ENCODE peak calls at places on chromosomes 11 and 22, in four cellular contexts. M is H1, C is K562, Y is HepG2. R is an unnamed sample.

GRCh38 chr11:105910095-105910715 is 111.8 kb downstream of the MSANTD4 start:
- DNase-seq in M (no peak), C (no peak), Y (no peak), R (no peak)

GRCh38 chr11:13215157-13215556 is 62.4 kb upstream of the BMAL1 start:
- DNase-seq in M (no peak), C (no peak), Y (no peak), R (peak)

GRCh38 chr11:128903248-128904041 is 12.3 kb downstream of the KCNJ5 start:
- DNase-seq in M (peak), C (no peak), Y (no peak), R (no peak)

GRCh38 chr11:17544181-17544622 is at the start of gene USH1C:
- DNase-seq in C (peak), M (peak), Y (no peak), R (peak)

GRCh38 chr11:101441747-101442146 is 142.1 kb downstream of the TRPC6 start:
- DNase-seq in C (no peak), M (no peak), Y (no peak), R (no peak)

GRCh38 chr22:29706493-29706892 is 13.3 kb upstream of the CABP7 start:
- DNase-seq in Y (no peak), M (no peak), C (no peak), R (no peak)

GRCh38 chr22:24178021-24178431 is 3.3 kb upstream of the SUSD2 start:
- DNase-seq in C (no peak), Y (no peak), M (no peak), R (no peak)

GRCh38 chr11:31445621-31446020 is 63.8 kb downstream of the IMMP1L start:
- DNase-seq in C (no peak), Y (no peak), M (no peak), R (no peak)

GRCh38 chr11:62245271-62245753 is 3.3 kb downstream of the SCGB1D2 start:
- DNase-seq in C (peak), Y (peak), M (peak), R (peak)

GRCh38 chr11:353315-353857 is 15.9 kb upstream of the B4GALNT4 start:
- DNase-seq in Y (peak), M (no peak), C (peak), R (peak)

GRCh38 chr22:20128902-20129746 is 2.5 kb upstream of the ZDHHC8 start:
- DNase-seq in Y (peak), C (peak), M (peak), R (no peak)

GRCh38 chr22:20973634-20974286 is 6.7 kb downstream of the AIFM3 start:
- DNase-seq in C (no peak), Y (no peak), M (no peak), R (no peak)

GRCh38 chr11:45052361-45052760 is 94.1 kb upstream of the PRDM11 start:
- DNase-seq in Y (no peak), M (no peak), C (no peak), R (no peak)

GRCh38 chr22:29801796-29802195 is 34.6 kb downstream of the UQCR10 start:
- DNase-seq in C (no peak), M (no peak), Y (no peak), R (no peak)

GRCh38 chr11:84909740-84910139 is 717.4 kb downstream of the DLG2 start:
- DNase-seq in M (no peak), Y (no peak), C (no peak), R (no peak)

GRCh38 chr11:58133329-58134076 is 8.2 kb upstream of the OR9I1 start:
- DNase-seq in C (no peak), Y (no peak), M (no peak), R (no peak)

GRCh38 chr11:12725863-12726666 is 51.8 kb downstream of the TEAD1 start:
- DNase-seq in Y (no peak), C (peak), M (peak), R (peak)

GRCh38 chr11:108931168-108931567 is 266.3 kb downstream of the DDX10 start:
- DNase-seq in Y (no peak), M (no peak), C (no peak), R (no peak)

GRCh38 chr22:21690401-21690801 is 24.6 kb downstream of the PPIL2 start:
- DNase-seq in Y (no peak), M (no peak), C (no peak), R (no peak)

GRCh38 chr22:38089474-38089851 is 5.5 kb upstream of the SLC16A8 start:
- DNase-seq in Y (no peak), C (no peak), M (no peak), R (no peak)

GRCh38 chr22:47189056-47189916 is 426.8 kb downstream of the TBC1D22A start:
- DNase-seq in M (no peak), C (no peak), Y (no peak), R (no peak)

GRCh38 chr11:134532921-134533421 is 120.9 kb upstream of the B3GAT1 start:
- DNase-seq in Y (no peak), M (peak), C (no peak), R (no peak)

GRCh38 chr11:10725907-10726253 is 25.2 kb upstream of the CTR9 start:
- DNase-seq in M (no peak), Y (no peak), C (no peak), R (no peak)

GRCh38 chr11:74783241-74783871 is 34.7 kb downstream of the RNF169 start:
- DNase-seq in Y (no peak), M (no peak), C (no peak), R (no peak)

GRCh38 chr22:31944700-31945477 is 554 bp downstream of the YWHAH start:
- DNase-seq in C (peak), M (peak), Y (no peak), R (peak)

GRCh38 chr11:61429346-61429690 is 457 bp downstream of the CPSF7 start:
- DNase-seq in Y (peak), M (peak), C (peak), R (peak)

GRCh38 chr11:19393941-19394340 is 153.2 kb upstream of the E2F8 start:
- DNase-seq in C (no peak), M (no peak), Y (no peak), R (no peak)

GRCh38 chr22:33715626-33716025 is 204.7 kb downstream of the LARGE1 start:
- DNase-seq in C (no peak), M (no peak), Y (no peak), R (no peak)

GRCh38 chr11:114416441-114416928 is 16.0 kb downstream of the RBM7 start:
- DNase-seq in M (no peak), Y (no peak), C (no peak), R (no peak)

GRCh38 chr11:58058276-58059010 is 27.7 kb downstream of the OR6Q1 start:
- DNase-seq in M (no peak), Y (no peak), C (no peak), R (no peak)

GRCh38 chr11:120912504-120912903 is 111.4 kb upstream of the TBCEL start:
- DNase-seq in C (peak), M (no peak), Y (peak), R (peak)
- TF ChIP-seq RNF2 in C (no peak), M (no peak), Y (no peak), R (no peak)

DNA sequence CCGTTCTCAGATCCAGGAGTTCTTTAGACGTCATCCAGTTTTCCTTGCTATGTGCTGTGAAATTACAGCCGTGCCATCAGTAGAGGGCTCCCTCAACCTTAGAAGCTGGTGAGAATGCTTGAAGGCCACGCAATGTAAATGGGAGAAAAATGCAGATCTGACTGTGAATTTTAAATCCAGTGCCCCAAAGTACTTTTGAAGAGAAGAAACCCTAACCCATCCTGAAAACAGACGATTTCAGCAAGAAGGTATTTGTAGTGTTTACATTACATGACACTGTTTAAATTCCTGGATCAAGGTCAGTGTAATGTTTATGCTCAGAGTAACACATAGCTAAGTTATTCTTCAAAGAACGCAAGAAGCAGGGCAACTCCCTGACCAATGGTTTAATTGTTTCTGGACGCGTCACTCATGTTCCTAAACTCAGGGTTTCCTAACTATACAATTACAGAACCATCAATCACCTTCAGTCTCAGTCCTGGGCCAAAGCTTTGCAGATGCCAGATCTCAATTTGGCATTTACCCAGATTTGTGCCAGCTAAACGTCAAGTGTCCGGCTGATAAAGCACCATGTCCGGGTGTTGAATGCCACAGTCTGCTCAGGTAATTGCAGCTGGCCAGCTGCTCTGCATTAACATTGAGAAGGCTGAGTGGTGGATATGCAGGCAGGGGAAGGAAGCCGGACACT is 38.2 kb downstream of the ADAMTS8 start:
- DNase-seq in M (no peak), C (peak), Y (peak), R (peak)
- TF ChIP-seq EP300 in M (no peak), C (no peak), Y (no peak), R (no peak)

GRCh38 chr22:25351631-25352293 is 132.3 kb downstream of the CRYBB2 start:
- DNase-seq in M (no peak), C (no peak), Y (no peak), R (no peak)
- TF ChIP-seq CEBPB in M (no peak), C (no peak), Y (no peak), R (no peak)

GRCh38 chr11:44032304-44033085 is 15.3 kb upstream of the ACCSL start:
- DNase-seq in M (peak), C (no peak), Y (no peak), R (no peak)
- TF ChIP-seq RNF2 in M (no peak), C (no peak), Y (no peak), R (no peak)